ENCODE peak calls at places on chromosomes 1 and 21, in ten cellular contexts. C is colonic mucosa; K is kidney epithelial cell; V is NB4; Q is Caco-2; T is body of pancreas; X is stimulated activated CD4-positive, alpha-beta T cell treated with anti-CD3 and anti-CD28 coated beads, Interleukin-4, amount 100 ng/mL, for 4 hours; N is C1 segment of cervical spinal cord; P is anterior cingulate cortex; U is H54. R is an unnamed sample.

GRCh38 chr1:26900815-26901511 is 696 bp upstream of the GPATCH3 start:
- DNase-seq in Q (no peak), X (no peak), V (no peak), P (no peak), C (no peak), U (no peak), N (no peak), K (no peak), T (no peak), R (no peak)

GRCh38 chr1:78726686-78727085 is 77.1 kb downstream of the IFI44 start:
- DNase-seq in P (no peak), Q (no peak), K (no peak), X (no peak), V (no peak), N (no peak), U (no peak), T (no peak), C (no peak), R (no peak)

GRCh38 chr1:115283249-115283648 is 54.8 kb downstream of the NGF start:
- DNase-seq in X (no peak), V (no peak), C (no peak), N (no peak), Q (no peak), K (no peak), T (no peak), U (no peak), P (no peak), R (no peak)

GRCh38 chr1:11851171-11851570 is 3.6 kb upstream of the NPPA start:
- DNase-seq in X (no peak), C (no peak), N (no peak), V (peak), K (no peak), U (no peak), Q (no peak), P (no peak), T (no peak), R (peak)

GRCh38 chr1:12741946-12742345 is 4.1 kb upstream of the CFAP107 start:
- DNase-seq in T (no peak), K (no peak), V (no peak), Q (no peak), U (no peak), P (no peak), C (no peak), X (no peak), N (no peak), R (no peak)

GRCh38 chr1:41626616-41627375 is 142.3 kb upstream of the EDN2 start:
- DNase-seq in K (peak), V (no peak), U (peak), T (no peak), Q (no peak), X (peak), P (no peak), C (no peak), N (no peak), R (no peak)

GRCh38 chr1:58986996-58987767 is 203.3 kb upstream of the JUN start:
- DNase-seq in X (no peak), N (no peak), U (no peak), P (no peak), C (no peak), T (no peak), K (no peak), Q (no peak), V (no peak), R (no peak)

GRCh38 chr1:145963218-145964019 is 956 bp downstream of the ANKRD34A start:
- DNase-seq in Q (no peak), C (no peak), X (no peak), V (no peak), K (peak), N (no peak), P (no peak), U (no peak), T (no peak), R (no peak)

GRCh38 chr1:177849588-177849987 is 120.3 kb downstream of the SEC16B start:
- DNase-seq in T (no peak), N (no peak), P (no peak), U (no peak), Q (no peak), C (no peak), X (no peak), K (no peak), V (no peak), R (no peak)

GRCh38 chr1:42752284-42752683 is 12.2 kb upstream of the CLDN19 start:
- DNase-seq in N (no peak), V (no peak), X (no peak), K (no peak), U (no peak), Q (no peak), P (no peak), T (no peak), C (no peak), R (no peak)

GRCh38 chr1:82775402-82776000 is 974.8 kb downstream of the ADGRL2 start:
- DNase-seq in U (peak), V (peak), P (peak), K (no peak), T (peak), C (peak), X (peak), N (peak), Q (peak), R (no peak)

GRCh38 chr1:228478912-228479665 is 8.1 kb upstream of the RNF187 start:
- DNase-seq in N (no peak), Q (no peak), V (peak), K (no peak), X (no peak), C (no peak), T (no peak), U (no peak), P (no peak), R (peak)

GRCh38 chr21:32484706-32485380 is 72.3 kb downstream of the EVA1C start:
- DNase-seq in U (no peak), P (peak), K (no peak), N (peak), C (peak), Q (no peak), V (no peak), T (peak), X (no peak), R (no peak)

GRCh38 chr1:119779869-119780356 is 11.2 kb upstream of the HMGCS2 start:
- DNase-seq in P (no peak), Q (no peak), N (no peak), X (no peak), K (no peak), C (peak), V (no peak), T (peak), U (no peak), R (no peak)

GRCh38 chr1:65209005-65209885 is 61.2 kb downstream of the AK4 start:
- DNase-seq in U (peak), P (no peak), K (peak), V (peak), N (peak), C (peak), T (peak), Q (peak), X (no peak), R (peak)

GRCh38 chr21:26909972-26910371 is 56.9 kb downstream of the ADAMTS5 start:
- DNase-seq in C (no peak), T (no peak), U (no peak), V (no peak), X (no peak), Q (peak), K (no peak), N (no peak), P (no peak), R (no peak)

GRCh38 chr1:15231714-15232201 is 15.3 kb upstream of the FHAD1 start:
- DNase-seq in P (no peak), T (no peak), K (no peak), V (peak), X (no peak), Q (no peak), C (no peak), N (no peak), U (no peak), R (no peak)

GRCh38 chr1:161768461-161768860 is 2.3 kb downstream of the ATF6 start:
- DNase-seq in X (no peak), U (no peak), T (no peak), N (no peak), C (no peak), V (no peak), K (no peak), P (no peak), Q (no peak), R (no peak)

GRCh38 chr1:162300057-162300917 is 76.4 kb downstream of the SPATA46 start:
- DNase-seq in T (no peak), C (no peak), N (no peak), P (no peak), K (no peak), Q (no peak), U (no peak), V (no peak), X (no peak), R (no peak)

GRCh38 chr1:77671836-77672235 is 10.6 kb downstream of the ZZZ3 start:
- DNase-seq in U (no peak), X (no peak), C (no peak), T (no peak), V (no peak), N (peak), P (no peak), Q (no peak), K (peak), R (no peak)

GRCh38 chr1:26058052-26058595 is 9.3 kb downstream of the TRIM63 start:
- DNase-seq in C (no peak), V (no peak), K (no peak), Q (no peak), T (no peak), U (no peak), X (no peak), P (no peak), N (no peak), R (no peak)